ENCODE peak calls at places on chromosomes 3 and 15, in four cellular contexts. Y is GM12864, C is MM.1S, E is GM13977. G is an unnamed sample.
A peak's percentile ranks its signal among the peaks of the same experiment; 100 is the strongest.

GRCh38 chr3:159025733-159026132 is 223.9 kb downstream of the MFSD1 start:
- DNase-seq in Y (no peak), E (no peak), C (no peak), G (no peak)

GRCh38 chr3:17039579-17039978 is 154.8 kb downstream of the PLCL2 start:
- DNase-seq in E (no peak), Y (no peak), C (no peak), G (no peak)

GRCh38 chr3:189490749-189491148 is 140.4 kb upstream of the TP63 start:
- DNase-seq in C (no peak), E (no peak), Y (no peak), G (no peak)

GRCh38 chr3:47825590-47825989 is 22.7 kb downstream of the DHX30 start:
- DNase-seq in C (no peak), Y (no peak), E (no peak), G (no peak)

GRCh38 chr3:177284383-177284881 is 87.2 kb upstream of the TBL1XR1 start:
- DNase-seq in Y (no peak), C (no peak), E (no peak), G (no peak)

GRCh38 chr15:68700395-68701123 is 120.1 kb downstream of the ANP32A start:
- DNase-seq in C (no peak), Y (no peak), E (no peak), G (no peak)

GRCh38 chr3:122183521-122183892 is at the start of gene CASR:
- DNase-seq in E (peak; percentile 45), Y (no peak), C (no peak), G (peak; percentile 34)

GRCh38 chr15:63495780-63496179 is 8.6 kb upstream of the USP3 start:
- DNase-seq in Y (no peak), E (no peak), C (no peak), G (no peak)

GRCh38 chr3:9760779-9761505 is 8.8 kb downstream of the CAMK1 start:
- DNase-seq in Y (no peak), C (no peak), E (no peak), G (no peak)

GRCh38 chr15:74907277-74907870 is 723 bp upstream of the FAM219B start:
- DNase-seq in C (no peak), E (no peak), Y (no peak), G (no peak)

GRCh38 chr15:90033006-90033405 is 31.9 kb downstream of the ZNF710 start:
- DNase-seq in E (no peak), C (no peak), Y (no peak), G (no peak)

GRCh38 chr3:159669024-159669476 is 319.6 kb upstream of the IL12A start:
- DNase-seq in E (no peak), C (no peak), Y (no peak), G (no peak)

GRCh38 chr15:82146558-82146957 is 100.7 kb upstream of the MEX3B start:
- DNase-seq in E (no peak), Y (no peak), C (no peak), G (no peak)

GRCh38 chr3:10283638-10284037 is 9.1 kb downstream of the GHRL start:
- DNase-seq in Y (no peak), E (no peak), C (no peak), G (no peak)

DNA sequence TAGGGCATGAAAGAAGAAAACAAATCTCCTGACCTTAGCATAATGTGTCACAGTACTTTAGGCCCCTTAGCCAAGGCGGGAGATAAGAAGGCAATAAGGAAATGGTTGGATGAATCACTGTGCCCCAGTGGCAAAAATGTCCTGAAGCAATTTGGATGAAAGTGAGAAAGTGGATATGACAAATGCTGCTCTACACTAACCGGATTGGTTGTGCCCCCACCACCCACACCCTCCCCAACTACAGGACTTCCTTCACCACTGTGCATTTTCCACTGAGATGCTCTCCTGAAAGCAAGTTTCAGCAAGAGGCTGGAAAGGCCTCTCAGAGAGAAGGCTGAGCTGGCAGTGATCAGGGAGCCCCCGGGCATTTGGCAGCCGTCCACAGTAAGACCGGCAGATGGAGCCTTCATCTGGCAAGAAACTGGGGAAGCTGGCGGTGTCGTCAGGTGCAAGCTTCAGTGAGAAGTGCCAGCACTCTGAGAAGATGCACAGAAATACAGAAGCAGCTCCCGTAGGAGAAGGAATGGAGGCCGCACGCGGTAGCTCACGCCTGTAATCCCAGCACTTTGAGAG is 63.8 kb downstream of the ATP1B3 start:
- DNase-seq in C (no peak), Y (no peak), E (no peak), G (no peak)
- TF ChIP-seq CTCF in C (no peak), Y (no peak), E (peak; percentile 10), G (no peak)

GRCh38 chr3:184845819-184846218 is 33.9 kb downstream of the VPS8 start:
- DNase-seq in E (no peak), C (no peak), Y (no peak), G (no peak)
- TF ChIP-seq CTCF in E (no peak), C (no peak), Y (no peak), G (no peak)

DNA sequence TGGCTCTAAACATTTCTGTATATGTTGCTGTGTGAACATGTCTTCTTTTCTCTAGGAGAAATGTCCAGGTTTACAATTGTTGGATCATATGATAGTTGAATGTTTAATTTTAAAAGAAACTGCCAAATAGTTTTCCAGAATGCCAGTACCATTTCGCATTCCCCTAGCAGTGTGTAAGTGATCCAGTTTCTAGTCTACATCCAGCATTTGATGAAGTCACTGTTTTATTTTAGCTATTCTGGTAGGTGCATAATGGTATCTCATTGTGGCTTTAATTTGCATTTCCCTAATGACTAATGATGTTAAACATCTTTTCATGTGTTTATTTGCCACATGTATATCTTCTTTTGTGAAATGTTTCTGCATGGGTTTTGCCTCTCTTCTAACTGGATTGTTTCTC is 68.7 kb downstream of the VPS8 start:
- DNase-seq in C (no peak), E (no peak), Y (no peak), G (no peak)
- TF ChIP-seq CTCF in C (no peak), E (no peak), Y (no peak), G (no peak)

GRCh38 chr3:52904000-52904399 is 6.7 kb upstream of the STIMATE start:
- DNase-seq in E (no peak), Y (no peak), C (no peak), G (no peak)

GRCh38 chr3:52912885-52913731 is 15.8 kb upstream of the STIMATE start:
- DNase-seq in C (no peak), Y (no peak), E (no peak), G (no peak)

GRCh38 chr3:52904552-52904951 is 7.2 kb upstream of the STIMATE start:
- DNase-seq in E (no peak), C (no peak), Y (no peak), G (no peak)

GRCh38 chr3:52910823-52911222 is 13.5 kb upstream of the STIMATE start:
- DNase-seq in C (no peak), E (no peak), Y (no peak), G (no peak)

GRCh38 chr3:52907497-52907896 is 10.1 kb upstream of the STIMATE start:
- DNase-seq in C (no peak), Y (no peak), E (no peak), G (no peak)
- TF ChIP-seq CTCF in C (no peak), Y (no peak), E (no peak), G (no peak)

GRCh38 chr15:72685301-72685924 is 569 bp downstream of the HIGD2B start:
- DNase-seq in C (no peak), Y (no peak), E (no peak), G (no peak)
- TF ChIP-seq CTCF in C (peak; percentile 7), Y (no peak), E (no peak), G (no peak)

GRCh38 chr3:59273976-59274375 is 224.2 kb upstream of the CFAP20DC start:
- DNase-seq in Y (no peak), E (no peak), C (no peak), G (no peak)
- TF ChIP-seq CTCF in Y (no peak), E (no peak), C (no peak), G (no peak)

GRCh38 chr3:72655758-72656157 is 192.5 kb downstream of the SHQ1 start:
- DNase-seq in C (no peak), Y (no peak), E (no peak), G (no peak)
- TF ChIP-seq CTCF in C (no peak), Y (peak; percentile 47), E (no peak), G (no peak)

GRCh38 chr15:62301993-62302665 is 137.0 kb upstream of the C2CD4B start:
- DNase-seq in C (no peak), E (no peak), Y (no peak), G (no peak)

GRCh38 chr15:62307551-62307950 is 142.5 kb upstream of the C2CD4B start:
- DNase-seq in C (no peak), E (no peak), Y (no peak), G (no peak)

GRCh38 chr15:62306851-62307504 is 141.9 kb upstream of the C2CD4B start:
- DNase-seq in E (peak; percentile 53), C (peak; percentile 71), Y (peak; percentile 27), G (peak; percentile 57)
- TF ChIP-seq CTCF in E (peak; percentile 50), C (peak; percentile 63), Y (peak; percentile 69), G (peak; percentile 33)

DNA sequence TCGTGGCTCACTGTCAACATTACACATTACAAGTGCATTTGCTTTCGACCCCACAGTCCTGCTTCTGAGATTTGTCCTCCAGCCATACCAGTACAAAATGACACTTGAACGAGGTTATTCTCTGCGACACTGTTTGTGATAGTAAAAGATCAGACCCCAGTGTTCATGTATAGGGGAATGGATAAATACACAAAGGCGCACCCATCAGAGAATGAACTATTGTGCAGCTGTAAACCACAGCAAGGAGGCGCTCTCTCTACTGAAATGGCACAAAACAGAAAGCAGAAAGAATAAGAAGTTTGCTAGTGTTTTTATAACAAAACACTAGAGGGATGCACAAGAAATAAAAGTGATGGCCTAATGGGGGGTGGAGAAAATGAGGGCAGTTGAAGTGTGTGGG is 4.9 kb upstream of the CHSY1 start:
- DNase-seq in Y (no peak), C (peak; percentile 48), E (no peak), G (no peak)
- TF ChIP-seq CTCF in Y (peak; percentile 51), C (peak; percentile 62), E (peak; percentile 52), G (peak; percentile 21)

GRCh38 chr3:181935915-181936314 is 224.2 kb downstream of the SOX2 start:
- DNase-seq in Y (no peak), E (no peak), C (no peak), G (no peak)
- TF ChIP-seq CTCF in Y (no peak), E (no peak), C (peak; percentile 27), G (no peak)

G was measured in GM13976.